ENCODE peak calls at places on chromosome 19, in eight cellular contexts. One of them, this sample, is unnamed.

GRCh38 chr19:56687036-56687435 is 15.5 kb upstream of the ZNF835 start:
- DNase-seq in GM13976: no peak
- DNase-seq in glutamatergic neuron: no peak
- DNase-seq in GM12865: no peak
- DNase-seq in AG10803: no peak
- DNase-seq in heart right ventricle: no peak
- DNase-seq in tibial nerve: no peak
- DNase-seq in cardiac fibroblast: peak; percentile 8
- DNase-seq in this sample: no peak

GRCh38 chr19:19021115-19021514 is 12.2 kb downstream of the SUGP2 start:
- DNase-seq in GM13976: no peak
- DNase-seq in glutamatergic neuron: no peak
- DNase-seq in GM12865: no peak
- DNase-seq in AG10803: peak; percentile 61
- DNase-seq in heart right ventricle: no peak
- DNase-seq in tibial nerve: no peak
- DNase-seq in cardiac fibroblast: peak; percentile 67
- DNase-seq in this sample: no peak

GRCh38 chr19:1882089-1882785 is 3.1 kb downstream of the ABHD17A start:
- DNase-seq in GM13976: no peak
- DNase-seq in glutamatergic neuron: no peak
- DNase-seq in GM12865: peak; percentile 68
- DNase-seq in AG10803: no peak
- DNase-seq in heart right ventricle: no peak
- DNase-seq in tibial nerve: no peak
- DNase-seq in cardiac fibroblast: no peak
- DNase-seq in this sample: no peak

GRCh38 chr19:35533822-35534521 is 716 bp downstream of the GAPDHS start:
- DNase-seq in GM13976: peak; percentile 63
- DNase-seq in glutamatergic neuron: no peak
- DNase-seq in GM12865: peak; percentile 59
- DNase-seq in AG10803: peak; percentile 48
- DNase-seq in heart right ventricle: no peak
- DNase-seq in tibial nerve: no peak
- DNase-seq in cardiac fibroblast: peak; percentile 32
- DNase-seq in this sample: no peak

GRCh38 chr19:289651-290538 is 1.3 kb downstream of the PLPP2 start:
- DNase-seq in GM13976: peak; percentile 47
- DNase-seq in glutamatergic neuron: no peak
- DNase-seq in GM12865: peak; percentile 29
- DNase-seq in AG10803: peak; percentile 24
- DNase-seq in heart right ventricle: no peak
- DNase-seq in tibial nerve: no peak
- DNase-seq in cardiac fibroblast: peak; percentile 58
- DNase-seq in this sample: peak; percentile 47

GRCh38 chr19:58182577-58182988 is 278 bp upstream of the ZNF274 start:
- DNase-seq in GM13976: peak; percentile 96
- DNase-seq in glutamatergic neuron: no peak
- DNase-seq in GM12865: peak; percentile 96
- DNase-seq in AG10803: no peak
- DNase-seq in heart right ventricle: no peak
- DNase-seq in tibial nerve: no peak
- DNase-seq in cardiac fibroblast: no peak
- DNase-seq in this sample: no peak

GRCh38 chr19:29086182-29086581 is 126.8 kb downstream of the UQCRFS1 start:
- DNase-seq in GM13976: no peak
- DNase-seq in glutamatergic neuron: no peak
- DNase-seq in GM12865: no peak
- DNase-seq in AG10803: no peak
- DNase-seq in heart right ventricle: no peak
- DNase-seq in tibial nerve: no peak
- DNase-seq in cardiac fibroblast: no peak
- DNase-seq in this sample: no peak

GRCh38 chr19:53908106-53908932 is 759 bp upstream of the CACNG7 start:
- DNase-seq in GM13976: peak; percentile 73
- DNase-seq in glutamatergic neuron: peak; percentile 85
- DNase-seq in GM12865: no peak
- DNase-seq in AG10803: peak; percentile 24
- DNase-seq in heart right ventricle: peak; percentile 36
- DNase-seq in tibial nerve: no peak
- DNase-seq in cardiac fibroblast: peak; percentile 54
- DNase-seq in this sample: peak; percentile 95

GRCh38 chr19:2540646-2541454 is 64.9 kb downstream of the GADD45B start:
- DNase-seq in GM13976: no peak
- DNase-seq in glutamatergic neuron: peak; percentile 62
- DNase-seq in GM12865: no peak
- DNase-seq in AG10803: peak; percentile 100
- DNase-seq in heart right ventricle: peak; percentile 89
- DNase-seq in tibial nerve: peak; percentile 73
- DNase-seq in cardiac fibroblast: peak; percentile 99
- DNase-seq in this sample: no peak

GRCh38 chr19:53076984-53077383 is 26.2 kb downstream of the ZNF160 start:
- DNase-seq in GM13976: no peak
- DNase-seq in glutamatergic neuron: peak; percentile 83
- DNase-seq in GM12865: no peak
- DNase-seq in AG10803: peak; percentile 15
- DNase-seq in heart right ventricle: peak; percentile 63
- DNase-seq in tibial nerve: no peak
- DNase-seq in cardiac fibroblast: peak; percentile 70
- DNase-seq in this sample: peak; percentile 62

GRCh38 chr19:3296034-3296433 is 70.3 kb upstream of the NFIC start:
- DNase-seq in GM13976: no peak
- DNase-seq in glutamatergic neuron: no peak
- DNase-seq in GM12865: no peak
- DNase-seq in AG10803: no peak
- DNase-seq in heart right ventricle: no peak
- DNase-seq in tibial nerve: no peak
- DNase-seq in cardiac fibroblast: no peak
- DNase-seq in this sample: no peak

GRCh38 chr19:54791476-54791875 is 11.9 kb upstream of the KIR2DL4 start:
- DNase-seq in GM13976: no peak
- DNase-seq in glutamatergic neuron: no peak
- DNase-seq in GM12865: no peak
- DNase-seq in AG10803: no peak
- DNase-seq in heart right ventricle: no peak
- DNase-seq in tibial nerve: no peak
- DNase-seq in cardiac fibroblast: no peak
- DNase-seq in this sample: no peak

GRCh38 chr19:751501-752341 is 809 bp downstream of the MISP start:
- DNase-seq in GM13976: no peak
- DNase-seq in glutamatergic neuron: no peak
- DNase-seq in GM12865: no peak
- DNase-seq in AG10803: peak; percentile 81
- DNase-seq in heart right ventricle: no peak
- DNase-seq in tibial nerve: no peak
- DNase-seq in cardiac fibroblast: peak; percentile 92
- DNase-seq in this sample: no peak

GRCh38 chr19:50333737-50334617 is 4.8 kb upstream of the KCNC3 start:
- DNase-seq in GM13976: peak; percentile 92
- DNase-seq in glutamatergic neuron: peak; percentile 83
- DNase-seq in GM12865: peak; percentile 87
- DNase-seq in AG10803: no peak
- DNase-seq in heart right ventricle: peak; percentile 63
- DNase-seq in tibial nerve: no peak
- DNase-seq in cardiac fibroblast: no peak
- DNase-seq in this sample: peak; percentile 87

GRCh38 chr19:52735734-52736133 is 890 bp upstream of the ZNF611 start:
- DNase-seq in GM13976: no peak
- DNase-seq in glutamatergic neuron: peak; percentile 58
- DNase-seq in GM12865: no peak
- DNase-seq in AG10803: no peak
- DNase-seq in heart right ventricle: peak; percentile 88
- DNase-seq in tibial nerve: peak; percentile 46
- DNase-seq in cardiac fibroblast: peak; percentile 62
- DNase-seq in this sample: no peak

GRCh38 chr19:45213031-45213430 is 32.2 kb downstream of the EXOC3L2 start:
- DNase-seq in GM13976: no peak
- DNase-seq in glutamatergic neuron: no peak
- DNase-seq in GM12865: no peak
- DNase-seq in AG10803: no peak
- DNase-seq in heart right ventricle: no peak
- DNase-seq in tibial nerve: no peak
- DNase-seq in cardiac fibroblast: no peak
- DNase-seq in this sample: no peak

GRCh38 chr19:55647732-55648656 is at the start of gene CCDC106:
- DNase-seq in GM13976: peak; percentile 70
- DNase-seq in glutamatergic neuron: peak; percentile 81
- DNase-seq in GM12865: peak; percentile 80
- DNase-seq in AG10803: peak; percentile 76
- DNase-seq in heart right ventricle: peak; percentile 79
- DNase-seq in tibial nerve: no peak
- DNase-seq in cardiac fibroblast: peak; percentile 60
- DNase-seq in this sample: peak; percentile 58

GRCh38 chr19:18044825-18045304 is 36.9 kb downstream of the ARRDC2 start:
- DNase-seq in GM13976: peak; percentile 90
- DNase-seq in glutamatergic neuron: peak; percentile 23
- DNase-seq in GM12865: peak; percentile 96
- DNase-seq in AG10803: peak; percentile 67
- DNase-seq in heart right ventricle: peak; percentile 82
- DNase-seq in tibial nerve: peak; percentile 40
- DNase-seq in cardiac fibroblast: peak; percentile 71
- DNase-seq in this sample: peak; percentile 68

GRCh38 chr19:44738603-44739585 is 9.6 kb upstream of the BCL3 start:
- DNase-seq in GM13976: no peak
- DNase-seq in glutamatergic neuron: no peak
- DNase-seq in GM12865: peak; percentile 40
- DNase-seq in AG10803: no peak
- DNase-seq in heart right ventricle: no peak
- DNase-seq in tibial nerve: no peak
- DNase-seq in cardiac fibroblast: no peak
- DNase-seq in this sample: no peak

GRCh38 chr19:50285833-50286232 is 43.3 kb downstream of the KCNC3 start:
- DNase-seq in GM13976: no peak
- DNase-seq in glutamatergic neuron: no peak
- DNase-seq in GM12865: no peak
- DNase-seq in AG10803: no peak
- DNase-seq in heart right ventricle: no peak
- DNase-seq in tibial nerve: no peak
- DNase-seq in cardiac fibroblast: no peak
- DNase-seq in this sample: no peak

GRCh38 chr19:41161903-41162302 is 31.1 kb upstream of the CYP2S1 start:
- DNase-seq in GM13976: no peak
- DNase-seq in glutamatergic neuron: no peak
- DNase-seq in GM12865: no peak
- DNase-seq in AG10803: no peak
- DNase-seq in heart right ventricle: no peak
- DNase-seq in tibial nerve: no peak
- DNase-seq in cardiac fibroblast: no peak
- DNase-seq in this sample: no peak
- TF ChIP-seq CTCF in GM13976: no peak
- TF ChIP-seq CTCF in glutamatergic neuron: no peak
- TF ChIP-seq CTCF in GM12865: no peak
- TF ChIP-seq CTCF in AG10803: no peak
- TF ChIP-seq CTCF in heart right ventricle: no peak
- TF ChIP-seq CTCF in tibial nerve: no peak
- TF ChIP-seq CTCF in cardiac fibroblast: no peak
- TF ChIP-seq CTCF in this sample: no peak

DNA sequence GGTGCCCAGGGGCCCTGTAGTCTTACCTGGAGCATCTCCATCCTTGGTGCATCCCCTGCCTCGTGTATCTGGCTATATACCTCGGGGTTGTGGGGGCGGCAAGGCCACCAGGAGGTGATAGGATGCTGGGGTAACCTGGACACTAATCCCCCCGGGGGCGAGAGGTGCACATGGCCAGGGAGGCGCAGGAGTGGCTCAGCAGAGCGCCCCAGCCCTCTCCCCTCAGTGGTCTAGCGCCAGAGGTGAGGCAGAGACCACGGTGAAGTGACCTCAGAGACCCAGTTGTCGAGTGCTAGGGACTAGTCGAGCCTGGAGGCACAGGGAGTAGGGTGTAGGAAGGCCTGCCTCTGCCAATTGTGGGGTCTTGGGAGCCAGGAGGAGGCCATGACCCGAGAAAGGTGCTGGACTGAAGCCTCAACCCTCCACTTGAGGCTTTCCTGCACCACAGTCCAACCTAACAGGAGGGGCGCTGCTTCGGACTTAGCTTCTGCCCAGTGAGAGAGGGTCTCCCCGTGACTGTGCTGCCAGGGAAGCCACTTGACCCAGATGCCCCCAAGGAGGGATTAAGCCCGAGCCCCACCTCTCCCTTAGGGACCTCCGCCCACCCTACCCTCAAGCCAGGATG is at the start of gene LHB:
- DNase-seq in GM13976: peak; percentile 26
- DNase-seq in glutamatergic neuron: no peak
- DNase-seq in GM12865: no peak
- DNase-seq in AG10803: no peak
- DNase-seq in heart right ventricle: no peak
- DNase-seq in tibial nerve: no peak
- DNase-seq in cardiac fibroblast: no peak
- DNase-seq in this sample: no peak
- TF ChIP-seq CTCF in GM13976: no peak
- TF ChIP-seq CTCF in glutamatergic neuron: no peak
- TF ChIP-seq CTCF in GM12865: no peak
- TF ChIP-seq CTCF in AG10803: no peak
- TF ChIP-seq CTCF in heart right ventricle: no peak
- TF ChIP-seq CTCF in tibial nerve: no peak
- TF ChIP-seq CTCF in cardiac fibroblast: no peak
- TF ChIP-seq CTCF in this sample: no peak

DNA sequence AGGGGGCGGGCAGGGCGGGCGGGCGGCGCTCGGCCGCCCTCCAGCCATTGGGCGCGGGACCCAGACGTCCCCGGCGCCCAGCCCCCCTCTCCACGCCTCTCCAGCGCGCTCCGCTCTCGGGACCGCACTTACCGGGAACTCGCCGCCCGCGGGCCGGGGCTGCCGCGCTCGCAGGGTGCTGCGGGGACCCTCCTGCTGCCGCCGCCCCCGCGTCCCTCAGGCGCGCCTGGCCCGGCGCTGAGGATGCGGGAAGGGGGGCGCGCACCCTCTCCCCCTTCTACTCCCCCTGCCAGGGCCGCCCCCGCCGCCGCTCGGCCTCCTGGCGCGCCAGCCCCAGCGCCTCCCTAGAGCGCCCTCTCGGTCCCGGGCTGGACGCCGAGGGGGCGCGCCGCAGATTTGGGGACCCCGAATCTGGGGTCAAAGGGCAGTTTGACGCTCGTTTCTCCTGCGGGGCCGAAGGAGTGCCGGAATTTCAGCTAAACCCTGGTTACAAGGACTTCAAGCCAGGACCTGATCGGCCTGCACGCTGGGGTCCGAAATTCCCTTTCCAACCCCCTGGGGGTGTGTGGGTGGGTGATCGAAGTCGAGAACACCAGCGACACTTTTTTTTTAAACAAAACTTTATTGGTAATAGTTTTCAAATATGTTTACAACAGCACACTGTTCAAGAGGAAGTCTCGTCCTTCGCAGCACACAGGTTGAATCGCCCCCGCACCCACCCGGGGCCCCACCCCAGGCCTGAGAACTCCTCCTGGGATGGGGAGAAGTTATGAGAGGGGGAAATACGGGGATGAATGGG is 734 bp upstream of the SAMD1 start:
- DNase-seq in GM13976: peak; percentile 94
- DNase-seq in glutamatergic neuron: peak; percentile 61
- DNase-seq in GM12865: peak; percentile 85
- DNase-seq in AG10803: peak; percentile 60
- DNase-seq in heart right ventricle: peak; percentile 56
- DNase-seq in tibial nerve: peak; percentile 59
- DNase-seq in cardiac fibroblast: peak; percentile 64
- DNase-seq in this sample: peak; percentile 77
- TF ChIP-seq CTCF in GM13976: peak; percentile 22
- TF ChIP-seq CTCF in glutamatergic neuron: peak; percentile 13
- TF ChIP-seq CTCF in GM12865: peak; percentile 17
- TF ChIP-seq CTCF in AG10803: peak; percentile 25
- TF ChIP-seq CTCF in heart right ventricle: no peak
- TF ChIP-seq CTCF in tibial nerve: peak; percentile 21
- TF ChIP-seq CTCF in cardiac fibroblast: peak; percentile 15
- TF ChIP-seq CTCF in this sample: peak; percentile 44

GRCh38 chr19:14315433-14315832 is 65.8 kb upstream of the ADGRE5 start:
- DNase-seq in GM13976: peak; percentile 21
- DNase-seq in glutamatergic neuron: no peak
- DNase-seq in GM12865: no peak
- DNase-seq in AG10803: no peak
- DNase-seq in heart right ventricle: no peak
- DNase-seq in tibial nerve: no peak
- DNase-seq in cardiac fibroblast: no peak
- DNase-seq in this sample: no peak
- TF ChIP-seq CTCF in GM13976: no peak
- TF ChIP-seq CTCF in glutamatergic neuron: no peak
- TF ChIP-seq CTCF in GM12865: no peak
- TF ChIP-seq CTCF in AG10803: peak; percentile 7
- TF ChIP-seq CTCF in heart right ventricle: no peak
- TF ChIP-seq CTCF in tibial nerve: no peak
- TF ChIP-seq CTCF in cardiac fibroblast: no peak
- TF ChIP-seq CTCF in this sample: no peak

This sample was measured in dorsolateral prefrontal cortex.